ENCODE peak calls at places on chromosomes 12 and 14, in ten cellular contexts. One of them, this sample, is unnamed.

GRCh38 chr14:63323148-63323547 is 4.4 kb upstream of the GPHB5 start:
- DNase-seq in GM23338: peak; percentile 24
- DNase-seq in HT-29: no peak
- DNase-seq in activated T-cell treated with anti-CD3 and anti-CD28 coated beads for 24 hours: no peak
- DNase-seq in CD4-positive, alpha-beta memory T cell: no peak
- DNase-seq in activated naive CD4-positive, alpha-beta T cell: no peak
- DNase-seq in endothelial cell: no peak
- DNase-seq in GM23248: no peak
- DNase-seq in pancreas: no peak
- DNase-seq in A549: no peak
- DNase-seq in this sample: no peak

GRCh38 chr14:77458249-77458950 is 507 bp downstream of the AHSA1 start:
- DNase-seq in endothelial cell: peak; percentile 31
- DNase-seq in activated T-cell treated with anti-CD3 and anti-CD28 coated beads for 24 hours: peak; percentile 23
- DNase-seq in CD4-positive, alpha-beta memory T cell: peak; percentile 56
- DNase-seq in pancreas: peak; percentile 14
- DNase-seq in GM23248: peak; percentile 76
- DNase-seq in activated naive CD4-positive, alpha-beta T cell: no peak
- DNase-seq in GM23338: peak; percentile 65
- DNase-seq in A549: peak; percentile 18
- DNase-seq in HT-29: peak; percentile 55
- DNase-seq in this sample: no peak

GRCh38 chr14:68139466-68140110 is 320.0 kb downstream of the RAD51B start:
- DNase-seq in A549: no peak
- DNase-seq in pancreas: no peak
- DNase-seq in activated T-cell treated with anti-CD3 and anti-CD28 coated beads for 24 hours: no peak
- DNase-seq in GM23338: no peak
- DNase-seq in CD4-positive, alpha-beta memory T cell: no peak
- DNase-seq in activated naive CD4-positive, alpha-beta T cell: no peak
- DNase-seq in endothelial cell: no peak
- DNase-seq in HT-29: no peak
- DNase-seq in GM23248: peak; percentile 24
- DNase-seq in this sample: no peak

GRCh38 chr14:33509927-33510535 is 440.8 kb downstream of the EGLN3 start:
- DNase-seq in A549: no peak
- DNase-seq in activated naive CD4-positive, alpha-beta T cell: no peak
- DNase-seq in GM23338: no peak
- DNase-seq in endothelial cell: no peak
- DNase-seq in pancreas: no peak
- DNase-seq in HT-29: no peak
- DNase-seq in CD4-positive, alpha-beta memory T cell: no peak
- DNase-seq in GM23248: peak; percentile 81
- DNase-seq in activated T-cell treated with anti-CD3 and anti-CD28 coated beads for 24 hours: no peak
- DNase-seq in this sample: no peak

GRCh38 chr14:37078131-37078530 is 94.3 kb downstream of the SLC25A21 start:
- DNase-seq in pancreas: no peak
- DNase-seq in activated T-cell treated with anti-CD3 and anti-CD28 coated beads for 24 hours: no peak
- DNase-seq in GM23338: no peak
- DNase-seq in GM23248: no peak
- DNase-seq in HT-29: no peak
- DNase-seq in A549: no peak
- DNase-seq in activated naive CD4-positive, alpha-beta T cell: no peak
- DNase-seq in CD4-positive, alpha-beta memory T cell: no peak
- DNase-seq in endothelial cell: no peak
- DNase-seq in this sample: no peak

GRCh38 chr14:53956427-53957201 is at the start of gene BMP4:
- DNase-seq in activated naive CD4-positive, alpha-beta T cell: no peak
- DNase-seq in GM23338: peak; percentile 97
- DNase-seq in GM23248: peak; percentile 10
- DNase-seq in pancreas: no peak
- DNase-seq in activated T-cell treated with anti-CD3 and anti-CD28 coated beads for 24 hours: no peak
- DNase-seq in CD4-positive, alpha-beta memory T cell: no peak
- DNase-seq in A549: peak; percentile 59
- DNase-seq in HT-29: peak; percentile 91
- DNase-seq in endothelial cell: peak; percentile 72
- DNase-seq in this sample: no peak

GRCh38 chr12:75954076-75954475 is 77.5 kb downstream of the PHLDA1 start:
- DNase-seq in activated naive CD4-positive, alpha-beta T cell: no peak
- DNase-seq in pancreas: no peak
- DNase-seq in GM23248: peak; percentile 99
- DNase-seq in activated T-cell treated with anti-CD3 and anti-CD28 coated beads for 24 hours: no peak
- DNase-seq in GM23338: peak; percentile 57
- DNase-seq in HT-29: peak; percentile 89
- DNase-seq in A549: peak; percentile 94
- DNase-seq in endothelial cell: no peak
- DNase-seq in CD4-positive, alpha-beta memory T cell: no peak
- DNase-seq in this sample: no peak

GRCh38 chr12:95343461-95344230 is 126.0 kb downstream of the VEZT start:
- DNase-seq in activated T-cell treated with anti-CD3 and anti-CD28 coated beads for 24 hours: no peak
- DNase-seq in activated naive CD4-positive, alpha-beta T cell: no peak
- DNase-seq in GM23338: no peak
- DNase-seq in CD4-positive, alpha-beta memory T cell: no peak
- DNase-seq in A549: no peak
- DNase-seq in pancreas: no peak
- DNase-seq in HT-29: no peak
- DNase-seq in endothelial cell: no peak
- DNase-seq in GM23248: no peak
- DNase-seq in this sample: no peak

GRCh38 chr12:111304642-111305071 is 64.2 kb downstream of the PHETA1 start:
- DNase-seq in activated T-cell treated with anti-CD3 and anti-CD28 coated beads for 24 hours: peak; percentile 23
- DNase-seq in CD4-positive, alpha-beta memory T cell: no peak
- DNase-seq in GM23248: no peak
- DNase-seq in pancreas: no peak
- DNase-seq in HT-29: peak; percentile 34
- DNase-seq in activated naive CD4-positive, alpha-beta T cell: no peak
- DNase-seq in endothelial cell: peak; percentile 37
- DNase-seq in GM23338: peak; percentile 71
- DNase-seq in A549: peak; percentile 69
- DNase-seq in this sample: no peak

GRCh38 chr12:106078358-106079025 is 60.3 kb downstream of the NUAK1 start:
- DNase-seq in A549: peak; percentile 59
- DNase-seq in GM23248: peak; percentile 97
- DNase-seq in HT-29: no peak
- DNase-seq in activated T-cell treated with anti-CD3 and anti-CD28 coated beads for 24 hours: no peak
- DNase-seq in activated naive CD4-positive, alpha-beta T cell: no peak
- DNase-seq in CD4-positive, alpha-beta memory T cell: no peak
- DNase-seq in endothelial cell: no peak
- DNase-seq in pancreas: no peak
- DNase-seq in GM23338: no peak
- DNase-seq in this sample: no peak

GRCh38 chr12:132409495-132410295 is 80.3 kb upstream of the FBRSL1 start:
- DNase-seq in pancreas: no peak
- DNase-seq in CD4-positive, alpha-beta memory T cell: no peak
- DNase-seq in GM23248: no peak
- DNase-seq in HT-29: no peak
- DNase-seq in GM23338: no peak
- DNase-seq in activated naive CD4-positive, alpha-beta T cell: no peak
- DNase-seq in endothelial cell: no peak
- DNase-seq in activated T-cell treated with anti-CD3 and anti-CD28 coated beads for 24 hours: no peak
- DNase-seq in A549: no peak
- DNase-seq in this sample: no peak

GRCh38 chr12:124713041-124713435 is 145.6 kb upstream of the NCOR2 start:
- DNase-seq in CD4-positive, alpha-beta memory T cell: no peak
- DNase-seq in HT-29: no peak
- DNase-seq in pancreas: no peak
- DNase-seq in GM23248: no peak
- DNase-seq in A549: no peak
- DNase-seq in activated naive CD4-positive, alpha-beta T cell: no peak
- DNase-seq in activated T-cell treated with anti-CD3 and anti-CD28 coated beads for 24 hours: no peak
- DNase-seq in GM23338: no peak
- DNase-seq in endothelial cell: no peak
- DNase-seq in this sample: peak; percentile 4

GRCh38 chr14:89479802-89480201 is 62.8 kb upstream of the FOXN3 start:
- DNase-seq in CD4-positive, alpha-beta memory T cell: no peak
- DNase-seq in GM23248: peak; percentile 69
- DNase-seq in endothelial cell: no peak
- DNase-seq in activated naive CD4-positive, alpha-beta T cell: no peak
- DNase-seq in GM23338: no peak
- DNase-seq in HT-29: no peak
- DNase-seq in pancreas: no peak
- DNase-seq in activated T-cell treated with anti-CD3 and anti-CD28 coated beads for 24 hours: no peak
- DNase-seq in A549: no peak
- DNase-seq in this sample: no peak

GRCh38 chr14:97956944-97957343 is 1159.8 kb downstream of the VRK1 start:
- DNase-seq in endothelial cell: no peak
- DNase-seq in A549: no peak
- DNase-seq in activated naive CD4-positive, alpha-beta T cell: no peak
- DNase-seq in CD4-positive, alpha-beta memory T cell: no peak
- DNase-seq in GM23338: no peak
- DNase-seq in activated T-cell treated with anti-CD3 and anti-CD28 coated beads for 24 hours: no peak
- DNase-seq in pancreas: no peak
- DNase-seq in HT-29: no peak
- DNase-seq in GM23248: no peak
- DNase-seq in this sample: no peak

GRCh38 chr12:100128509-100128908 is 14.2 kb downstream of the BLTP3B start:
- DNase-seq in activated naive CD4-positive, alpha-beta T cell: no peak
- DNase-seq in HT-29: peak; percentile 20
- DNase-seq in A549: peak; percentile 58
- DNase-seq in GM23338: peak; percentile 82
- DNase-seq in CD4-positive, alpha-beta memory T cell: no peak
- DNase-seq in pancreas: no peak
- DNase-seq in endothelial cell: peak; percentile 23
- DNase-seq in GM23248: peak; percentile 82
- DNase-seq in activated T-cell treated with anti-CD3 and anti-CD28 coated beads for 24 hours: no peak
- DNase-seq in this sample: no peak

GRCh38 chr12:79187032-79187431 is 322.5 kb downstream of the SYT1 start:
- DNase-seq in GM23248: no peak
- DNase-seq in HT-29: no peak
- DNase-seq in activated T-cell treated with anti-CD3 and anti-CD28 coated beads for 24 hours: no peak
- DNase-seq in activated naive CD4-positive, alpha-beta T cell: no peak
- DNase-seq in CD4-positive, alpha-beta memory T cell: no peak
- DNase-seq in pancreas: no peak
- DNase-seq in GM23338: no peak
- DNase-seq in endothelial cell: no peak
- DNase-seq in A549: no peak
- DNase-seq in this sample: no peak

GRCh38 chr12:25327321-25327720 is 76.6 kb upstream of the KRAS start:
- DNase-seq in pancreas: no peak
- DNase-seq in endothelial cell: no peak
- DNase-seq in A549: no peak
- DNase-seq in GM23338: no peak
- DNase-seq in activated naive CD4-positive, alpha-beta T cell: no peak
- DNase-seq in CD4-positive, alpha-beta memory T cell: no peak
- DNase-seq in GM23248: peak; percentile 33
- DNase-seq in activated T-cell treated with anti-CD3 and anti-CD28 coated beads for 24 hours: no peak
- DNase-seq in HT-29: no peak
- DNase-seq in this sample: no peak

GRCh38 chr14:61479746-61480502 is 158.5 kb downstream of the PRKCH start:
- DNase-seq in CD4-positive, alpha-beta memory T cell: no peak
- DNase-seq in pancreas: no peak
- DNase-seq in activated T-cell treated with anti-CD3 and anti-CD28 coated beads for 24 hours: no peak
- DNase-seq in HT-29: no peak
- DNase-seq in A549: no peak
- DNase-seq in endothelial cell: no peak
- DNase-seq in GM23248: peak; percentile 65
- DNase-seq in activated naive CD4-positive, alpha-beta T cell: no peak
- DNase-seq in GM23338: no peak
- DNase-seq in this sample: no peak

GRCh38 chr14:33271216-33271615 is 332.5 kb downstream of the NPAS3 start:
- DNase-seq in pancreas: no peak
- DNase-seq in HT-29: no peak
- DNase-seq in A549: no peak
- DNase-seq in GM23248: peak; percentile 1
- DNase-seq in GM23338: no peak
- DNase-seq in activated T-cell treated with anti-CD3 and anti-CD28 coated beads for 24 hours: no peak
- DNase-seq in endothelial cell: no peak
- DNase-seq in CD4-positive, alpha-beta memory T cell: no peak
- DNase-seq in activated naive CD4-positive, alpha-beta T cell: no peak
- DNase-seq in this sample: no peak

GRCh38 chr14:77203611-77204456 is 22.2 kb downstream of the TMEM63C start:
- DNase-seq in pancreas: no peak
- DNase-seq in activated naive CD4-positive, alpha-beta T cell: no peak
- DNase-seq in activated T-cell treated with anti-CD3 and anti-CD28 coated beads for 24 hours: no peak
- DNase-seq in endothelial cell: no peak
- DNase-seq in GM23248: no peak
- DNase-seq in GM23338: no peak
- DNase-seq in A549: no peak
- DNase-seq in HT-29: no peak
- DNase-seq in CD4-positive, alpha-beta memory T cell: no peak
- DNase-seq in this sample: no peak

GRCh38 chr12:27822076-27822712 is 42.2 kb upstream of the MANSC4 start:
- DNase-seq in endothelial cell: no peak
- DNase-seq in activated T-cell treated with anti-CD3 and anti-CD28 coated beads for 24 hours: peak; percentile 65
- DNase-seq in GM23248: peak; percentile 94
- DNase-seq in A549: peak; percentile 11
- DNase-seq in pancreas: no peak
- DNase-seq in HT-29: peak; percentile 21
- DNase-seq in activated naive CD4-positive, alpha-beta T cell: no peak
- DNase-seq in GM23338: no peak
- DNase-seq in CD4-positive, alpha-beta memory T cell: peak; percentile 91
- DNase-seq in this sample: peak; percentile 69

GRCh38 chr12:49664591-49665146 is 41.3 kb downstream of the PRPF40B start:
- DNase-seq in HT-29: no peak
- DNase-seq in GM23338: no peak
- DNase-seq in GM23248: peak; percentile 16
- DNase-seq in pancreas: no peak
- DNase-seq in activated naive CD4-positive, alpha-beta T cell: no peak
- DNase-seq in A549: no peak
- DNase-seq in activated T-cell treated with anti-CD3 and anti-CD28 coated beads for 24 hours: no peak
- DNase-seq in endothelial cell: peak; percentile 52
- DNase-seq in CD4-positive, alpha-beta memory T cell: no peak
- DNase-seq in this sample: no peak

GRCh38 chr12:47725893-47726292 is 603 bp upstream of the ENDOU start:
- DNase-seq in endothelial cell: no peak
- DNase-seq in HT-29: no peak
- DNase-seq in GM23338: no peak
- DNase-seq in activated naive CD4-positive, alpha-beta T cell: no peak
- DNase-seq in pancreas: no peak
- DNase-seq in CD4-positive, alpha-beta memory T cell: no peak
- DNase-seq in GM23248: peak; percentile 92
- DNase-seq in A549: no peak
- DNase-seq in activated T-cell treated with anti-CD3 and anti-CD28 coated beads for 24 hours: no peak
- DNase-seq in this sample: no peak

GRCh38 chr14:104651876-104652260 is 37.5 kb upstream of the INF2 start:
- DNase-seq in activated naive CD4-positive, alpha-beta T cell: no peak
- DNase-seq in HT-29: no peak
- DNase-seq in pancreas: no peak
- DNase-seq in activated T-cell treated with anti-CD3 and anti-CD28 coated beads for 24 hours: no peak
- DNase-seq in endothelial cell: no peak
- DNase-seq in CD4-positive, alpha-beta memory T cell: no peak
- DNase-seq in GM23248: no peak
- DNase-seq in A549: no peak
- DNase-seq in GM23338: peak; percentile 55
- DNase-seq in this sample: no peak

GRCh38 chr14:37197421-37198272 is at the start of gene MIPOL1:
- DNase-seq in pancreas: peak; percentile 86
- DNase-seq in A549: peak; percentile 89
- DNase-seq in CD4-positive, alpha-beta memory T cell: no peak
- DNase-seq in activated T-cell treated with anti-CD3 and anti-CD28 coated beads for 24 hours: peak; percentile 15
- DNase-seq in activated naive CD4-positive, alpha-beta T cell: no peak
- DNase-seq in GM23248: peak; percentile 95
- DNase-seq in HT-29: peak; percentile 48
- DNase-seq in GM23338: peak; percentile 78
- DNase-seq in endothelial cell: peak; percentile 77
- DNase-seq in this sample: no peak

GRCh38 chr14:88380405-88380804 is 5.1 kb upstream of the SPATA7 start:
- DNase-seq in GM23248: peak; percentile 6
- DNase-seq in HT-29: peak; percentile 20
- DNase-seq in activated naive CD4-positive, alpha-beta T cell: no peak
- DNase-seq in GM23338: peak; percentile 27
- DNase-seq in endothelial cell: no peak
- DNase-seq in A549: peak; percentile 18
- DNase-seq in CD4-positive, alpha-beta memory T cell: no peak
- DNase-seq in pancreas: no peak
- DNase-seq in activated T-cell treated with anti-CD3 and anti-CD28 coated beads for 24 hours: no peak
- DNase-seq in this sample: no peak

This sample was measured in GM12878.